ENCODE peak calls at places on chromosomes 2 and 18, in five cellular contexts. G is HepG2, O is GM12878, Q is GM23338, L is K562. R is an unnamed sample.

GRCh38 chr2:218400167-218400929 is 680 bp downstream of the CTDSP1 start:
- DNase-seq in G (no peak), O (no peak), Q (peak; percentile 64), L (peak; percentile 58), R (no peak)

GRCh38 chr2:9914384-9915065 is 37.0 kb upstream of the GRHL1 start:
- DNase-seq in G (no peak), O (peak; percentile 45), Q (no peak), L (peak; percentile 34), R (peak; percentile 77)

GRCh38 chr2:141927536-141927935 is 203.3 kb downstream of the LRP1B start:
- DNase-seq in G (no peak), O (no peak), Q (no peak), L (no peak), R (no peak)

GRCh38 chr2:54500404-54501147 is 44.4 kb downstream of the SPTBN1 start:
- DNase-seq in G (no peak), O (no peak), Q (no peak), L (no peak), R (no peak)

GRCh38 chr2:241908686-241909420 is 39.3 kb downstream of the RTP5 start:
- DNase-seq in G (no peak), O (no peak), Q (no peak), L (no peak), R (no peak)

GRCh38 chr2:150485114-150485870 is 2.2 kb downstream of the RND3 start:
- DNase-seq in G (peak; percentile 30), O (no peak), Q (peak; percentile 72), L (no peak), R (peak; percentile 80)

GRCh38 chr2:170846318-170846717 is 29.6 kb downstream of the GAD1 start:
- DNase-seq in G (no peak), O (no peak), Q (no peak), L (no peak), R (no peak)

GRCh38 chr2:105888625-105889024 is 143.9 kb downstream of the NCK2 start:
- DNase-seq in G (peak; percentile 58), O (no peak), Q (peak; percentile 58), L (no peak), R (peak; percentile 29)

GRCh38 chr2:188291617-188292445 is at the start of gene GULP1:
- DNase-seq in G (peak; percentile 18), O (no peak), Q (peak; percentile 91), L (peak; percentile 62), R (peak; percentile 47)

GRCh38 chr2:134460583-134460998 is 206.7 kb downstream of the MGAT5 start:
- DNase-seq in G (peak; percentile 76), O (no peak), Q (peak; percentile 93), L (peak; percentile 40), R (peak; percentile 64)

GRCh38 chr2:140880573-140880972 is 1250.2 kb downstream of the LRP1B start:
- DNase-seq in G (no peak), O (no peak), Q (no peak), L (no peak), R (no peak)

GRCh38 chr2:111120253-111121027 is at the start of gene BCL2L11:
- DNase-seq in G (peak; percentile 89), O (no peak), Q (peak; percentile 91), L (peak; percentile 95), R (peak; percentile 94)

GRCh38 chr2:239329284-239329971 is 71.4 kb downstream of the HDAC4 start:
- DNase-seq in G (no peak), O (no peak), Q (no peak), L (no peak), R (no peak)

GRCh38 chr2:224555823-224556366 is 29.3 kb downstream of the CUL3 start:
- DNase-seq in G (no peak), O (no peak), Q (no peak), L (no peak), R (no peak)

GRCh38 chr18:3321133-3321812 is 59.3 kb downstream of the MYL12B start:
- DNase-seq in G (no peak), O (no peak), Q (no peak), L (no peak), R (peak; percentile 70)

GRCh38 chr2:178008636-178009289 is 63.8 kb downstream of the PDE11A start:
- DNase-seq in G (no peak), O (no peak), Q (peak; percentile 15), L (no peak), R (no peak)

GRCh38 chr2:72992734-72993102 is 75.4 kb downstream of the EMX1 start:
- DNase-seq in G (no peak), O (no peak), Q (no peak), L (no peak), R (no peak)

GRCh38 chr2:30866974-30867373 is 59.7 kb upstream of the CAPN13 start:
- DNase-seq in G (no peak), O (no peak), Q (no peak), L (no peak), R (no peak)

GRCh38 chr2:169895294-169895985 is 68.2 kb downstream of the UBR3 start:
- DNase-seq in G (no peak), O (no peak), Q (no peak), L (no peak), R (peak; percentile 31)

DNA sequence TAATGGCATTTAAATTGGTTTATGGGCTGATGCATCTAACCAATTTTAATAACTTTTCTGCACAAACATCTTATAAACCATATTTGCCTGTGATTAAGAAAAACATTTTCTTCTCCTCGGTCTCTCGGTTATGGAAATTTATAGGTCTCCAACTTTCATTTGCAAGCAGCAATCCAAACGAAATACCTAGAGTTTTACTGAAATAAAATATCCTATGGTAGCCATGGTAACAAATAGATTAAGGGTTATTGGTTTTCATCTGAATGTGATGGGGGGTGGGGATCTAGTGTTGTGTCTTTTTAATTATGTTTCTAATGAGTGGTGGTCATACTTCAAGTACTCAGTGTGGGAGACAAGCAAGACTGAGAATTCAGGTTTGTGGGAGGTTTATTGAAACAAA is 2.9 kb downstream of the KLHL29 start:
- DNase-seq in G (no peak), O (no peak), Q (no peak), L (no peak), R (no peak)
- TF ChIP-seq JUNB in G (no peak), O (no peak), Q (no peak), L (no peak), R (no peak)

DNA sequence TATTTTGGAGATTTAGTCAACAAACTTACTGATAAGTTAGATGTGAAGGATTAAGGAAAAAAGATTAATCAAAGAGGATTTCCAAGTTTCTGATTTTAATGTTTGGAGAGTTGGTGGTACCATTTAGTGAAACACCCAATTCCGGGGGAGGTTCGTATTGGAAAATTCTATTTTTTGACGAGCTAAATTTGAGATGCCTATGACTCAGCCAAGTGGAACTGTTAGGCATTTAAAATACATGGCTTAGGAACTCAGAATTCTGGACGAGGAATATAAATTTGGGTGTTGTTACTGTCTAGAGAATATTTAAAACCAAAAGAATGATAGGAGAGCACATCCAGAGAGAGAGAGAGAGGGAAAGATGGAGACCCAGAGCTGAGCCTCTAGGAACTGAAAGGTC is 103.6 kb downstream of the TMX3 start:
- DNase-seq in G (no peak), O (no peak), Q (no peak), L (no peak), R (no peak)
- TF ChIP-seq JUNB in G (no peak), O (no peak), Q (no peak), L (no peak), R (no peak)

DNA sequence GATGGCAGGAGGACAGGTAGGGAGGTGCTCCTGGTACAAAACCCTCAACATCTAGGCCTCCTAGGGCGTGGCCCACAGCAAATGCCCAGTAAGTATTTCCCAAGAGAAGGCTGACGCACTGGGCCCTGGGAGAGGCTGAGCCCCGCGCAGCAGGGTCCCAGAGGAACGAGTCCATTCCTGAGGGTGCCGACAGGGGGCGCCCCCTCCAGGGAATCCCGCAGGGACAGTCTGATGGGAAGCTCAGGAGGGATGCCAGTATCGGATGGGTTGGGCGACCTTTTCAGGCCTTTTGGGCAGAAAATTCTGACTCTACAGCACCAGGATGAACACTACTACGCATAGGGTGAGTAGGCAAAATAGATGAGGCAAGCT is 8.8 kb downstream of the BOLA3 start:
- DNase-seq in G (no peak), O (no peak), Q (peak; percentile 73), L (peak; percentile 56), R (no peak)
- TF ChIP-seq JUNB in G (no peak), O (no peak), Q (no peak), L (no peak), R (no peak)

GRCh38 chr2:181317511-181317910 is 139.7 kb upstream of the ITGA4 start:
- DNase-seq in G (no peak), O (no peak), Q (no peak), L (no peak), R (no peak)

GRCh38 chr2:181313845-181314244 is 143.3 kb upstream of the ITGA4 start:
- DNase-seq in G (no peak), O (no peak), Q (no peak), L (no peak), R (no peak)

GRCh38 chr2:181318504-181319280 is 138.5 kb upstream of the ITGA4 start:
- DNase-seq in G (no peak), O (no peak), Q (peak; percentile 27), L (no peak), R (no peak)

GRCh38 chr2:181320638-181321037 is 136.5 kb upstream of the ITGA4 start:
- DNase-seq in G (no peak), O (no peak), Q (no peak), L (no peak), R (no peak)

GRCh38 chr2:181319291-181319690 is 137.9 kb upstream of the ITGA4 start:
- DNase-seq in G (no peak), O (no peak), Q (no peak), L (no peak), R (no peak)
- TF ChIP-seq JUNB in G (no peak), O (no peak), Q (no peak), L (no peak), R (no peak)

DNA sequence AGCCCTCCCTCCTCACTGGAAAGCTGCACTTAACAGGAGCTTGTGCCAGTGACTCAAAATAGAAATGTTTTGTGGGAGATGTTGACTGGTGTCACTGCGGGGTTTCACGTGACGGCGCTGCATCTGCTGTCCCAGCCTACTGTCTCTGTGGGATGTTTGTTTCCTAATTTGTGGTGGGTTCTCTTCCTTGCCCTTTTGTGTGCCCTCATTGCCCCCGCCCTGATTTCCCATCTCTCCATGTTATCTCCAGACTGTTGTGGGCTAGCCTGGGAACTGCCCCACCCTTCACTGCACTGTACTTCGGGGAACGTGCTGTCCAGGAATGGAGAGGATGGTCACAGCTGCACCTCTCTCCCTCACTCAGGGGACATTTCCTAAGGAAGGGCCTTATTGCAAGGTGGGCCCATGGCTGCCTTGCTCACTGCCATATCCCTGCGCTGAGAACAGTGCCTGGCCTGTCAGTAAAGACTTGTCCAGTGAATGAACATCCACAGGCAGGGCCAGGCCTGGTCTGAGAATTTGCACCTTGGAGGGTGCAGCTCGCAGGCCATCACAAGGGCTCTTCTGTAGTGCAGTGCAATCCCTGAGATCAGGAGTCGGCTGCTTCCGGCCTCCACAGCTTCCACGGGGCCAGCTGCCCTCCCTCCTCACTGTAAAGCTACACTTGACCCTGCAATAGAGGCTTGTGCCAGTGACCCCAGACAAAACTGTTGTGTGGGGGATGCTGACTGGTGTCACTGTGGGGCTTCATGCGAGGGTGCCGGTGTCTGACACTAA is 18.1 kb downstream of the ZAP70 start:
- DNase-seq in G (no peak), O (no peak), Q (no peak), L (no peak), R (no peak)
- TF ChIP-seq JUNB in G (no peak), O (no peak), Q (no peak), L (no peak), R (no peak)

R was measured in A549.